ENCODE peak calls at places on chromosomes 12 and 14, in eight cellular contexts. I is EL; X is T-helper 2 cell; D is fibroblast of the aortic adventitia; V is non-pigmented ciliary epithelial cell; C is stimulated activated naive CD4-positive, alpha-beta T cell; S is activated CD8-positive, alpha-beta memory T cell treated with anti-CD3 and anti-CD28 coated beads for 24 hours; F is hypothalamus. B is an unnamed sample.

GRCh38 chr12:122449317-122449716 is 26.8 kb upstream of the CLIP1 start:
- DNase-seq in D (peak), I (peak), V (peak), S (no peak), F (no peak), X (no peak), C (no peak), B (peak)

GRCh38 chr14:72098202-72098601 is 166.0 kb downstream of the RGS6 start:
- DNase-seq in X (no peak), C (no peak), F (no peak), S (no peak), V (no peak), D (no peak), I (no peak), B (no peak)

GRCh38 chr12:104951759-104952509 is 6.2 kb downstream of the SLC41A2 start:
- DNase-seq in C (no peak), F (no peak), I (peak), V (no peak), S (no peak), D (peak), X (no peak), B (no peak)

GRCh38 chr12:93674386-93674785 is 2.8 kb upstream of the CRADD start:
- DNase-seq in S (no peak), I (no peak), D (no peak), X (no peak), F (no peak), V (no peak), C (no peak), B (no peak)

GRCh38 chr14:23364604-23365352 is at the start of gene EFS:
- DNase-seq in F (no peak), V (no peak), C (no peak), X (no peak), I (peak), D (no peak), S (no peak), B (no peak)

GRCh38 chr12:109833307-109834189 is at the start of gene TRPV4:
- DNase-seq in S (no peak), D (peak), I (peak), X (no peak), C (no peak), V (no peak), F (no peak), B (no peak)

GRCh38 chr12:63276537-63277365 is 125.8 kb upstream of the AVPR1A start:
- DNase-seq in I (peak), F (no peak), D (peak), C (no peak), V (no peak), X (no peak), S (no peak), B (no peak)

GRCh38 chr12:114697741-114698565 is 14.0 kb upstream of the TBX3 start:
- DNase-seq in X (no peak), I (peak), D (peak), S (no peak), F (no peak), C (no peak), V (no peak), B (no peak)

GRCh38 chr12:119749666-119750065 is 81.7 kb downstream of the PRKAB1 start:
- DNase-seq in F (no peak), I (peak), D (peak), V (no peak), C (no peak), X (no peak), S (no peak), B (no peak)

GRCh38 chr14:92005019-92005418 is 34.8 kb downstream of the TRIP11 start:
- DNase-seq in S (no peak), F (no peak), C (peak), I (no peak), X (no peak), D (no peak), V (no peak), B (no peak)